ENCODE peak calls at places on chromosomes 16 and 17, in seven cellular contexts. T, L, H, W, K, Z and D are unnamed samples.

GRCh38 chr16:87611456-87611855 is 9.1 kb downstream of the JPH3 start:
- DNase-seq in T (no peak), L (no peak), H (no peak), W (no peak), K (no peak), Z (no peak), D (no peak)

GRCh38 chr17:57953703-57954420 is 1.4 kb downstream of the CUEDC1 start:
- DNase-seq in T (no peak), L (no peak), H (no peak), W (no peak), K (peak), Z (no peak), D (no peak)

GRCh38 chr17:70171159-70171558 is 1.8 kb downstream of the KCNJ2 start:
- DNase-seq in T (no peak), L (no peak), H (no peak), W (no peak), K (no peak), Z (no peak), D (no peak)

GRCh38 chr16:68517606-68518161 is 21.4 kb upstream of the ZFP90 start:
- DNase-seq in T (no peak), L (no peak), H (no peak), W (no peak), K (no peak), Z (no peak), D (no peak)

GRCh38 chr16:15856217-15856616 is 611 bp downstream of the MYH11 start:
- DNase-seq in T (no peak), L (no peak), H (no peak), W (no peak), K (no peak), Z (no peak), D (no peak)

GRCh38 chr16:75065149-75065807 is 51.3 kb downstream of the LDHD start:
- DNase-seq in T (no peak), L (peak), H (no peak), W (no peak), K (no peak), Z (no peak), D (no peak)

GRCh38 chr16:85062728-85063336 is 35.2 kb downstream of the KIAA0513 start:
- DNase-seq in T (no peak), L (no peak), H (no peak), W (no peak), K (no peak), Z (no peak), D (no peak)

GRCh38 chr17:56887552-56888467 is 26.0 kb downstream of the TRIM25 start:
- DNase-seq in T (peak), L (no peak), H (no peak), W (no peak), K (no peak), Z (no peak), D (no peak)

GRCh38 chr17:57697891-57698708 is 47.0 kb downstream of the CCDC182 start:
- DNase-seq in T (no peak), L (no peak), H (no peak), W (no peak), K (no peak), Z (no peak), D (no peak)

GRCh38 chr16:64094170-64094960 is 1027.5 kb downstream of the CDH11 start:
- DNase-seq in T (peak), L (no peak), H (no peak), W (no peak), K (no peak), Z (no peak), D (no peak)

GRCh38 chr16:88783391-88784073 is 1.5 kb downstream of the PIEZO1 start:
- DNase-seq in T (peak), L (no peak), H (peak), W (no peak), K (peak), Z (no peak), D (no peak)

GRCh38 chr16:88780100-88781062 is 4.6 kb downstream of the PIEZO1 start:
- DNase-seq in T (no peak), L (no peak), H (no peak), W (no peak), K (no peak), Z (no peak), D (no peak)

GRCh38 chr16:88779406-88780099 is 5.5 kb downstream of the PIEZO1 start:
- DNase-seq in T (peak), L (no peak), H (no peak), W (no peak), K (no peak), Z (no peak), D (no peak)

GRCh38 chr16:88782454-88783390 is 2.3 kb downstream of the PIEZO1 start:
- DNase-seq in T (peak), L (peak), H (peak), W (no peak), K (no peak), Z (no peak), D (no peak)

DNA sequence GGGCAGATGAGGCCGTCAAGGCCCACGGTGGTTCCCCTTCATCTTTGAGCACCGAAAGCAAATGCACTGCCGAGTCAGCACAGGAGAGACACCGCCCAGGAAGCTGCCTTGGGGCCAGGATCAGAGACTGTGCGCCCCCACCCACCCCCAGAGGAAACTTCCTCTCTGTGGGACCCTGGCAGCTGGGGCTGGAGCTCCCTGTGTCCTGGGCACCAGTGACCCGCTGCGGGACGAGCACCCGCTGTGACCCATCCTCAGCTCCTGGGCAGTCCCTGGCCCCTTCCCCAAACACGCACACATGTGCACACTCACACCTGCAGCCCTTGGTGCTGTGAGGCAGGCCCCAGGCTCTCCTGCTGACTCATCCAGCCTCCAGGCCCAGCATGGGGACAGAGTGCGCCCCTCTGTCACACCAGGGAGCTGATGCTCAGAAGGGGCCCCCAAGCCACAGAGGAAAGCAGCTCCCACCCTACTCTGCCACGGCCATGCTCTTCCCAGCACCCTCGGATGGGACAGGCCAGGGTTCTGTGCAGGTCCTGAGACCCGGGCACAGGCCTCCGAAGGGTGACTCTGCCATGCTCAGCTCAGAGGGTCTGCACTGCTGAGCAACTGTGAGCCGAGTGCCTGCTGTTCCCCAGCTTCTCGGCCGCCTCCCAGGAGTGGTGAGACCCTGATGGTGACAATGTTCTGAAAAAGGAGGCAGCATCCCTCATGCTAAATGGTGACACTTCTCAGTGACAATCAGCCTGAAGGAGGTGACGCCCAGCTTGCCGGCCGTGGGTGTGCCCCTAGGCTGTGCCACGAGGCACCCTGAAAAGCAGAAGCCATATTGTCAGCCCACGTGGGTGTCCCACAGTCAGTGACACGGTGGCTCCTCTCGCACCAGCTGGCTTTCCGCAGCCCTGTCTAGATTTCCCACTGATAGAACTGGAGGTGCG is 3.6 kb downstream of the PIEZO1 start:
- DNase-seq in T (no peak), L (peak), H (no peak), W (no peak), K (peak), Z (no peak), D (peak)
- TF ChIP-seq CTCF in T (no peak), L (no peak), H (no peak), W (no peak), K (no peak), Z (no peak), D (no peak)

GRCh38 chr17:39636927-39637736 is at the start of gene STARD3:
- DNase-seq in T (peak), L (peak), H (peak), W (peak), K (peak), Z (peak), D (peak)
- TF ChIP-seq CTCF in T (peak), L (no peak), H (no peak), W (no peak), K (peak), Z (peak), D (no peak)

GRCh38 chr17:9227819-9228407 is 206.6 kb downstream of the NTN1 start:
- DNase-seq in T (no peak), L (no peak), H (no peak), W (no peak), K (no peak), Z (no peak), D (no peak)

GRCh38 chr17:9229826-9230201 is 208.5 kb downstream of the NTN1 start:
- DNase-seq in T (no peak), L (no peak), H (no peak), W (no peak), K (no peak), Z (no peak), D (no peak)

GRCh38 chr17:9229160-9229825 is 208.0 kb downstream of the NTN1 start:
- DNase-seq in T (no peak), L (no peak), H (no peak), W (no peak), K (no peak), Z (no peak), D (no peak)

GRCh38 chr17:9230346-9230745 is 209.0 kb downstream of the NTN1 start:
- DNase-seq in T (peak), L (no peak), H (no peak), W (no peak), K (no peak), Z (no peak), D (no peak)

DNA sequence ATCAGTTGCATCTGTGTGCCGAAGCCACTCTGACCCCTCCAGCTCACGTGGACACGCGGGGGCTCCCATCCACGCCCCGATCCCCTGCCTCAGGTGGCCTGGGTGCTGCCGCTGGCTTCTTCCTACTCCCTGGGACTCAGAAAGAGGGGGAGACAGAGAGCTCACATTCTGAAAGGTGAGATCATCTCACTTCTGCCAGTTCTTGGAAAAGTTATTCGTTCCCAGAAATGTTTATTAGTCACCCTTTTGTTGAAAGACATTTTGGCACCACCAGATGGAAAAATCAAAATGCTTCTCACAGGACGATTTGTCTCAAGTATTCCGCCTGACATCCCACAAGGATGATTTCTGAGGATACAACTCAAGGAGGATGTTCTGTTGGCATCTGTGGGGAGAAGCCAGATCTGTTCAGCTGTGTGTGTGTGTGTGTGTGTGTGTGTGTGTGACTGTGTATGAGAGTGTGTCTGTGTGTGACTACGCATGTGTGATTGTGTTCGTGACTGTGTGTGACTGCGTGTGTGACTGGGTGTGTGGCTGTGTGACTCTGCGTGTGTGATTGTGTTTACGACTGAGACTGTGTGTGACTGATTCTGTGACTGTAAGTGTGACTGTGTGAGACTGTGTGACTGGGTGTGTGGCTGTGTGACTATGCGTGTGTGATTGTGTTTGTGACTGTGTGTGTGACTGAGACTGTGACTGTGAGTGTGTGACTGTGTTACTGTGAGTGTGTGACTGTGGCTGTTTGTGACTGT is 207.3 kb downstream of the NTN1 start:
- DNase-seq in T (peak), L (no peak), H (no peak), W (peak), K (no peak), Z (no peak), D (no peak)
- TF ChIP-seq CTCF in T (no peak), L (no peak), H (no peak), W (peak), K (no peak), Z (no peak), D (no peak)

DNA sequence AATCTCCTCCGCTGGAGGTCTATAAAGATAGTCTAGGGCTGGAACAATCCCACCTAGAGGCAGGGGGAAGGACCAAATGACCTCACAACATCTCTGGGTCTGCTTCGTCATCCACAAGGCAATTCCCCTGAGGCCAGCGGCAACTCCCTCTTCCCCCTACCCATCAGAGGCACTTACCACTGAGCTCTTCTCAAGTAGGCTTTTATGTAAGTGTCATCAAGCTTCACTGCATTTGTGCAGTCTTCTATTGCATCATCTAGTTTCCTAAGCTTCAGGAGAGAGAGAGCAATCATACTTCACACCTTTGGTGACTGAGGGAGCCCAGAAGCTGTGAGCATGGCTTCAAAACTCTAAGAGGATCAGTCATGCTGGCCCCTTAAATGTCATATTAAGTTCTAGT is 21.0 kb downstream of the CNP start:
- DNase-seq in T (no peak), L (no peak), H (no peak), W (no peak), K (no peak), Z (no peak), D (no peak)
- TF ChIP-seq CTCF in T (no peak), L (no peak), H (no peak), W (no peak), K (no peak), Z (no peak), D (no peak)

GRCh38 chr16:48860341-48860740 is 250.4 kb upstream of the N4BP1 start:
- DNase-seq in T (no peak), L (no peak), H (no peak), W (no peak), K (no peak), Z (no peak), D (no peak)

GRCh38 chr16:48862087-48862532 is 252.1 kb upstream of the N4BP1 start:
- DNase-seq in T (no peak), L (no peak), H (no peak), W (no peak), K (no peak), Z (no peak), D (no peak)

GRCh38 chr16:48865511-48865910 is 255.5 kb upstream of the N4BP1 start:
- DNase-seq in T (no peak), L (no peak), H (no peak), W (no peak), K (no peak), Z (no peak), D (no peak)

DNA sequence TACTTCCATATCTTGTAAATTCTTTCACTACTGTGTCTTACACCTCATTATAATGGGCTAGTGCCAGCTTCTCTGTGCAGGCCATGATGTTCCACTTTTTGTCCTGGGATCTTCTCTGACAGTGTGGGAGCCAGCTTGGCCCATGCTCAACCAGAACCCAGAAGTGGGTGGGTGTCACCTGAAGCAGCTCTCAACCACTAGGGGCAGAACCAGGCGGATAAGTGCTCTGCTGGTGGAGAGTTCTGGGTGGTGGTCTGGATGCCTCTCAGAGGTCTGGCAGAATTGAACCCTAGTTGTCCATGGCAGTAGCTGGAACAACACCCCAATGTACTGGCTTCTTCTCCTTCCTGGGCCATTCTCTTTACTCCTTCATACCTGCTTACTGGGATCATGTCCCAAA is 254.1 kb upstream of the N4BP1 start:
- DNase-seq in T (no peak), L (no peak), H (no peak), W (no peak), K (no peak), Z (no peak), D (no peak)
- TF ChIP-seq CTCF in T (no peak), L (no peak), H (no peak), W (no peak), K (no peak), Z (no peak), D (no peak)

DNA sequence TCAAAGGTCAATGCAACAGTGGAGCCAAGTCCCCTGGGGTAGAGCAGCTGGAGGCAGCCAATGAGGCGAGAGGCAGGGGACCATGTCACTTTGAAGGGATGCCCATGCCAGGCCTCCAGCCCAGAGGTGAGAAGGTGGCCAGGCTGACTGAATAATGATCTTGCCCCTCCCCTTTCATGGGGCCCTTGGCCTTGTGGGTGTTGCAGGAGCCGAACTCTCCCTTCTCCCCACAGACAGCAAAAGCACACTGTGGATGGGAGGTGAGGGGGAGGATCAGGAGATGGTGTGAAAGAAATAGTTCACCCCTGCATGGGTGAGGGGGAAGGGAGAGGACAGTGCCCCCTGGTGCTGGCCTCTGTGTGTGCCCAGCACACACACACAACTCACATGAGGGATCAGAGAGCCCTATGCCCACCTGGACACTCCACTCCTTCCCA is 15.8 kb upstream of the TBX21 start:
- DNase-seq in T (no peak), L (no peak), H (no peak), W (no peak), K (no peak), Z (no peak), D (no peak)
- TF ChIP-seq CTCF in T (peak), L (no peak), H (no peak), W (peak), K (peak), Z (no peak), D (no peak)

DNA sequence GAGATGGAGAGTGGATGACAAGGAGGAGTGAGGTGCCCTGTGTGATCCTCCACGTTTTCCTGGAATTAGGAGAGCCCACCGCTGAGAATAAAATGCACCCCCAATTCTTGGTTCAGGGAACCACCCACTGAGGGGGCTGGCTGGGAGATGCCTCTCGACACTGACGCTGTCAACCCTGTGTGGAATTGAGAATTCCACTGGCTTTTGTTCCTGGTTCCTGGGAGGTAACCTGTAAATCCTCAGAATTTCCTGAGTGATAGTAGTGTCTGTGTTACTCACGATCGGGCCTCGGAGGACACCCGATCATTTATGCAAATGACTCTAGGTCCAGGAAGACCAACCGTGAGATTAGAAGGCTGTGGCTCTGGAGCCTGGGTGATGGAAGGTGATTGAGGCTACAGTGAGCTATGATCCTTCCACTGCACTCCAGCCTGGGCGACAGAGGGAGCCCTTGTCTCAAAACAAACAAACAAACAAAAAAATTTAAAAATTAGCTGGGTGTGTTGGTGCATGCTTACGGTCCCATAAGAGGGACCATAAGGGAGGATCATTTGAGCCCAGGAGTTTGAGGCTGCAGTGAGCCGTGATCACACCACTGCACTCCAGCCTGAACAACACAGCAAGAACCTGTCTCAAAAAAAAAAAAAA is 11.7 kb upstream of the PRPSAP1 start:
- DNase-seq in T (peak), L (no peak), H (no peak), W (no peak), K (no peak), Z (no peak), D (no peak)
- TF ChIP-seq CTCF in T (peak), L (no peak), H (peak), W (peak), K (peak), Z (peak), D (no peak)